ENCODE peak calls at places on chromosomes 16 and 17, in eight cellular contexts. One of them, this sample, is unnamed.

GRCh38 chr17:19457046-19457445 is 46.0 kb downstream of the RNF112 start:
- DNase-seq in AG08395: no peak
- DNase-seq in NCI-H1436: no peak
- DNase-seq in M059J: no peak
- DNase-seq in C1 segment of cervical spinal cord: no peak
- DNase-seq in islet precursor cell: peak; percentile 54
- DNase-seq in kidney: no peak
- DNase-seq in GM18507: no peak
- DNase-seq in this sample: no peak

GRCh38 chr16:27234603-27235002 is 31.3 kb downstream of the KDM8 start:
- DNase-seq in kidney: no peak
- DNase-seq in NCI-H1436: no peak
- DNase-seq in C1 segment of cervical spinal cord: no peak
- DNase-seq in AG08395: no peak
- DNase-seq in M059J: no peak
- DNase-seq in GM18507: no peak
- DNase-seq in islet precursor cell: no peak
- DNase-seq in this sample: no peak

GRCh38 chr16:13021996-13022395 is 120.6 kb downstream of the SHISA9 start:
- DNase-seq in islet precursor cell: no peak
- DNase-seq in M059J: peak; percentile 85
- DNase-seq in C1 segment of cervical spinal cord: no peak
- DNase-seq in GM18507: no peak
- DNase-seq in AG08395: no peak
- DNase-seq in NCI-H1436: no peak
- DNase-seq in kidney: no peak
- DNase-seq in this sample: no peak

GRCh38 chr17:35116845-35117244 is 2.8 kb downstream of the RAD51D start:
- DNase-seq in AG08395: no peak
- DNase-seq in C1 segment of cervical spinal cord: no peak
- DNase-seq in M059J: no peak
- DNase-seq in GM18507: no peak
- DNase-seq in NCI-H1436: no peak
- DNase-seq in kidney: no peak
- DNase-seq in islet precursor cell: no peak
- DNase-seq in this sample: no peak

GRCh38 chr17:77371888-77372443 is 231.2 kb downstream of the SEC14L1 start:
- DNase-seq in GM18507: no peak
- DNase-seq in islet precursor cell: no peak
- DNase-seq in AG08395: no peak
- DNase-seq in kidney: peak; percentile 77
- DNase-seq in NCI-H1436: no peak
- DNase-seq in C1 segment of cervical spinal cord: no peak
- DNase-seq in M059J: no peak
- DNase-seq in this sample: no peak

GRCh38 chr17:43671075-43671692 is 9.5 kb upstream of the MEOX1 start:
- DNase-seq in NCI-H1436: peak; percentile 47
- DNase-seq in islet precursor cell: no peak
- DNase-seq in kidney: no peak
- DNase-seq in M059J: peak; percentile 91
- DNase-seq in C1 segment of cervical spinal cord: no peak
- DNase-seq in AG08395: peak; percentile 60
- DNase-seq in GM18507: no peak
- DNase-seq in this sample: no peak

GRCh38 chr16:22948603-22949368 is 134.8 kb downstream of the HS3ST2 start:
- DNase-seq in M059J: peak; percentile 70
- DNase-seq in C1 segment of cervical spinal cord: peak; percentile 9
- DNase-seq in AG08395: peak; percentile 68
- DNase-seq in islet precursor cell: peak; percentile 86
- DNase-seq in NCI-H1436: no peak
- DNase-seq in GM18507: peak; percentile 40
- DNase-seq in kidney: peak; percentile 71
- DNase-seq in this sample: peak; percentile 17

GRCh38 chr17:80908206-80908605 is 83.4 kb upstream of the CHMP6 start:
- DNase-seq in kidney: peak; percentile 43
- DNase-seq in M059J: no peak
- DNase-seq in C1 segment of cervical spinal cord: no peak
- DNase-seq in AG08395: no peak
- DNase-seq in GM18507: no peak
- DNase-seq in islet precursor cell: no peak
- DNase-seq in NCI-H1436: no peak
- DNase-seq in this sample: no peak

GRCh38 chr17:41254861-41255260 is 323 bp upstream of the KRTAP9-9 start:
- DNase-seq in C1 segment of cervical spinal cord: no peak
- DNase-seq in AG08395: no peak
- DNase-seq in M059J: no peak
- DNase-seq in kidney: no peak
- DNase-seq in NCI-H1436: no peak
- DNase-seq in GM18507: no peak
- DNase-seq in islet precursor cell: no peak
- DNase-seq in this sample: no peak

GRCh38 chr17:45001310-45001709 is 33.2 kb upstream of the C1QL1 start:
- DNase-seq in C1 segment of cervical spinal cord: no peak
- DNase-seq in GM18507: no peak
- DNase-seq in M059J: no peak
- DNase-seq in AG08395: no peak
- DNase-seq in islet precursor cell: no peak
- DNase-seq in NCI-H1436: no peak
- DNase-seq in kidney: no peak
- DNase-seq in this sample: no peak

GRCh38 chr17:4130715-4131114 is 12.1 kb downstream of the ZZEF1 start:
- DNase-seq in NCI-H1436: no peak
- DNase-seq in GM18507: no peak
- DNase-seq in kidney: no peak
- DNase-seq in M059J: no peak
- DNase-seq in C1 segment of cervical spinal cord: no peak
- DNase-seq in islet precursor cell: no peak
- DNase-seq in AG08395: peak; percentile 80
- DNase-seq in this sample: no peak